ENCODE peak calls at places on chromosomes 6 and 20, in five cellular contexts. I is HepG2, S is K562, H is GM12878, Z is H1. C is an unnamed sample.

GRCh38 chr6:164133095-164133494 is 718.6 kb downstream of the QKI start:
- DNase-seq in I (no peak), S (no peak), H (no peak), Z (no peak), C (no peak)

GRCh38 chr20:36604952-36605308 is 649 bp upstream of the RAB5IF start:
- DNase-seq in I (no peak), S (no peak), H (peak; percentile 81), Z (no peak), C (no peak)

GRCh38 chr20:4112490-4113420 is 97.4 kb upstream of the RNF24 start:
- DNase-seq in I (no peak), S (no peak), H (peak; percentile 70), Z (no peak), C (no peak)

GRCh38 chr6:169971171-169971861 is 219.9 kb downstream of the ERMARD start:
- DNase-seq in I (no peak), S (no peak), H (no peak), Z (no peak), C (no peak)

GRCh38 chr20:46207031-46207549 is 89.0 kb downstream of the CD40 start:
- DNase-seq in I (no peak), S (no peak), H (no peak), Z (no peak), C (no peak)

GRCh38 chr6:132365319-132365907 is 35.9 kb downstream of the MOXD1 start:
- DNase-seq in I (no peak), S (no peak), H (peak; percentile 81), Z (no peak), C (no peak)

GRCh38 chr6:63245420-63245819 is 34.2 kb downstream of the FKBP1C start:
- DNase-seq in I (peak; percentile 51), S (no peak), H (no peak), Z (no peak), C (no peak)

GRCh38 chr20:22728146-22728745 is 143.9 kb upstream of the FOXA2 start:
- DNase-seq in I (no peak), S (no peak), H (no peak), Z (no peak), C (no peak)

GRCh38 chr6:134452901-134453300 is 135.0 kb upstream of the SGK1 start:
- DNase-seq in I (no peak), S (no peak), H (no peak), Z (no peak), C (no peak)

GRCh38 chr20:38131588-38132121 is 33.4 kb downstream of the TGM2 start:
- DNase-seq in I (no peak), S (no peak), H (no peak), Z (no peak), C (no peak)

GRCh38 chr6:69880570-69880969 is 14.2 kb downstream of the COL19A1 start:
- DNase-seq in I (no peak), S (no peak), H (no peak), Z (no peak), C (no peak)

GRCh38 chr6:102841055-102841454 is 1447.5 kb downstream of the GRIK2 start:
- DNase-seq in I (no peak), S (no peak), H (no peak), Z (no peak), C (no peak)

GRCh38 chr6:12956991-12957320 is 240.4 kb downstream of the PHACTR1 start:
- DNase-seq in I (no peak), S (no peak), H (no peak), Z (no peak), C (no peak)

GRCh38 chr6:126535138-126535537 is 195.2 kb downstream of the CENPW start:
- DNase-seq in I (no peak), S (no peak), H (no peak), Z (no peak), C (no peak)

GRCh38 chr20:15327123-15327522 is 989.7 kb upstream of the FLRT3 start:
- DNase-seq in I (no peak), S (no peak), H (no peak), Z (no peak), C (no peak)

GRCh38 chr20:59923514-59923913 is 9.9 kb downstream of the SYCP2 start:
- DNase-seq in I (no peak), S (no peak), H (no peak), Z (no peak), C (no peak)

GRCh38 chr20:47985092-47985850 is 200.0 kb upstream of the SULF2 start:
- DNase-seq in I (no peak), S (peak; percentile 86), H (no peak), Z (no peak), C (peak; percentile 34)

GRCh38 chr6:156185113-156185512 is 592.1 kb upstream of the ARID1B start:
- DNase-seq in I (no peak), S (no peak), H (no peak), Z (no peak), C (no peak)

GRCh38 chr20:45905505-45906079 is 6.4 kb downstream of the PLTP start:
- DNase-seq in I (peak; percentile 87), S (no peak), H (no peak), Z (no peak), C (no peak)

GRCh38 chr20:24381886-24382285 is 87.5 kb upstream of the SYNDIG1 start:
- DNase-seq in I (no peak), S (no peak), H (no peak), Z (no peak), C (no peak)

GRCh38 chr6:15842718-15843117 is 179.9 kb upstream of the DTNBP1 start:
- DNase-seq in I (no peak), S (no peak), H (no peak), Z (no peak), C (no peak)

GRCh38 chr6:4189249-4189648 is 53.9 kb upstream of the ECI2 start:
- DNase-seq in I (no peak), S (no peak), H (no peak), Z (no peak), C (no peak)

GRCh38 chr6:16377470-16377869 is 139.1 kb downstream of the GMPR start:
- DNase-seq in I (no peak), S (no peak), H (no peak), Z (no peak), C (no peak)

GRCh38 chr20:49866051-49866450 is 49.3 kb downstream of the SPATA2 start:
- DNase-seq in I (no peak), S (no peak), H (peak; percentile 60), Z (no peak), C (no peak)

GRCh38 chr6:148565321-148565926 is 181.4 kb upstream of the UST start:
- DNase-seq in I (no peak), S (no peak), H (no peak), Z (no peak), C (no peak)

GRCh38 chr6:73700060-73700459 is 4.1 kb downstream of the CD109 start:
- DNase-seq in I (no peak), S (no peak), H (no peak), Z (no peak), C (no peak)

GRCh38 chr20:474581-474980 is 12.2 kb upstream of the TBC1D20 start:
- DNase-seq in I (no peak), S (no peak), H (no peak), Z (no peak), C (no peak)

GRCh38 chr20:49505518-49505917 is 23.1 kb upstream of the KCNB1 start:
- DNase-seq in I (no peak), S (no peak), H (no peak), Z (no peak), C (peak; percentile 66)

GRCh38 chr20:1118004-1118335 is 432 bp upstream of the PSMF1 start:
- DNase-seq in I (no peak), S (no peak), H (no peak), Z (no peak), C (no peak)

GRCh38 chr6:22766979-22767378 is 197.6 kb downstream of the HDGFL1 start:
- DNase-seq in I (no peak), S (no peak), H (no peak), Z (no peak), C (no peak)

DNA sequence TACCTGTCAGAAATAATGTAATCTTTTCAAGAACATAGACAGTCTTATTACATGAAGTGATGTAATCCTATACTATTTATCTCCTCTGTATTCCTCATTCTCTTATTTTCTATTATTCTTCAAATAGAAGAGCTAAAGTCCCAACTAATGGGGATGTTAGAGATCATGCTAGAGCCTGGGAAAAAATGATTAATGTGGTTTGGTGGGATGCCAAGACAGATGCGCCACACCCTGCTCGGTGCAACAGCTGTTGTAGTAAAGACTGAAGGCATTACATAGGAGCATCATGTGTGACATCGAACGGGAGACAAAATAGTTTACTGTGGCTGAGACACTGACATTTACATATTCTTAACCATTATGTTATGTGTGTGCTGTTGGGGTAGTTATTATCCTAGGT is 155.1 kb downstream of the EYA4 start:
- DNase-seq in I (no peak), S (no peak), H (no peak), Z (no peak), C (no peak)
- TF ChIP-seq ATF3 in I (no peak), S (no peak), H (no peak), Z (no peak), C (no peak)

DNA sequence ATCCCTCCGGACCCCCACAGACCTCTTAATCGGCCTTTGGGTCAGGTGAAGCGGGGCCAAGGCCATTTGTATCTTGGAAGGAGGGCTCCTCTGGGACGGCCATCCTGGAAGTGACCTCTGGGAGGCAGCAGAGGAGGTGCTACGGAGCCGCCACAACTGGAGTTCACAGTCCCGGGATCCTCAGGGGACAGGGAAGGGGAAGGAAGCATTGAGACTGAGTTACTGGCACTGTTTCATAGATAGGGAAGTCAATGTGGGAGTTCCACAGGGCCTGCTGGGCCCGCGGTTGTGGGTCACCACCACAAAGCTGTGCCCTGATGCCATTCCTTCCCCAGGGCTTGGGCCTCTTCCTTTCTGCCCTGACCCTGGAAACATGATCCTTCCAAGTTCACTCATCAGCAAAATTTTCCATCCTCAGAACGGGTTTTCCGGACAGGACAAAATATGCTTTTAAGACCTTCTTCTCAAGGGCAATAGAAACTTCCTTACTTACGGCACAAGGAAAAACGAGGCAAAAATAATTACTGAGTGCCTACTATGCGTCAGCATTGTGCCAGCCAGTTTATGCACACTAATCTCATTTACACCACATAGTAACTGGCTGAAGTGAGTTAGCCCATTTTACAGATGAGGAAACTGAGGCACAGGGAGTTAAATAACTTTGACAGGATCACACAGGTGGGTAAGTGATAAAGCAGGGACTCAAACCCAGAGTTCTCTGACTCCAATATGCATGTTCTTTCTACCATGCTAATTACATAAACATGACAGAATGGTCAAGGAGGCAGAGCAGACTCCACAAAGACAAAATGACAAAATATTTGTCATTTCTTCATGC is 143.8 kb downstream of the UNC5CL start:
- DNase-seq in I (peak; percentile 43), S (peak; percentile 57), H (no peak), Z (peak; percentile 46), C (peak; percentile 82)
- TF ChIP-seq USF2 in I (no peak), S (no peak), H (no peak), Z (no peak), C (peak; percentile 31)

GRCh38 chr6:143335865-143336264 is 114.6 kb downstream of the ADAT2 start:
- DNase-seq in I (no peak), S (no peak), H (no peak), Z (no peak), C (no peak)

GRCh38 chr6:143336446-143337152 is 113.9 kb downstream of the ADAT2 start:
- DNase-seq in I (no peak), S (no peak), H (no peak), Z (no peak), C (no peak)

GRCh38 chr6:143339223-143339622 is 111.3 kb downstream of the ADAT2 start:
- DNase-seq in I (no peak), S (no peak), H (no peak), Z (no peak), C (no peak)

GRCh38 chr6:143333749-143334520 is 116.6 kb downstream of the ADAT2 start:
- DNase-seq in I (no peak), S (no peak), H (no peak), Z (no peak), C (no peak)

GRCh38 chr6:143337201-143337949 is 113.1 kb downstream of the ADAT2 start:
- DNase-seq in I (peak; percentile 16), S (peak; percentile 54), H (no peak), Z (peak; percentile 70), C (peak; percentile 95)
- TF ChIP-seq ATF3 in I (no peak), S (no peak), H (no peak), Z (peak; percentile 60), C (no peak)

GRCh38 chr6:27078734-27079357 is 168.7 kb upstream of the PRSS16 start:
- DNase-seq in I (peak; percentile 75), S (peak; percentile 54), H (peak; percentile 57), Z (peak; percentile 27), C (peak; percentile 77)
- TF ChIP-seq USF2 in I (no peak), S (no peak), H (no peak), Z (no peak), C (no peak)

C was measured in WTC11.